ENCODE peak calls at places on chromosomes 4 and X, in six cellular contexts. One of them, this sample, is unnamed.

GRCh38 chr4:71184195-71184781 is 154.5 kb upstream of the SLC4A4 start:
- DNase-seq in SK-N-DZ: peak; percentile 26
- DNase-seq in Right ventricle myocardium inferior: no peak
- DNase-seq in testis: peak; percentile 75
- DNase-seq in hypothalamus: peak; percentile 10
- DNase-seq in neural progenitor cell: peak; percentile 70
- DNase-seq in this sample: no peak

GRCh38 chr4:173252024-173252935 is 81.9 kb downstream of the HMGB2 start:
- DNase-seq in SK-N-DZ: no peak
- DNase-seq in Right ventricle myocardium inferior: peak; percentile 74
- DNase-seq in testis: no peak
- DNase-seq in hypothalamus: no peak
- DNase-seq in neural progenitor cell: peak; percentile 42
- DNase-seq in this sample: no peak

GRCh38 chr4:125677665-125678307 is 363.0 kb downstream of the FAT4 start:
- DNase-seq in SK-N-DZ: peak; percentile 2
- DNase-seq in Right ventricle myocardium inferior: no peak
- DNase-seq in testis: no peak
- DNase-seq in hypothalamus: no peak
- DNase-seq in neural progenitor cell: no peak
- DNase-seq in this sample: no peak

GRCh38 chr4:6527259-6527658 is 47.7 kb upstream of the MAN2B2 start:
- DNase-seq in SK-N-DZ: no peak
- DNase-seq in Right ventricle myocardium inferior: no peak
- DNase-seq in testis: no peak
- DNase-seq in hypothalamus: no peak
- DNase-seq in neural progenitor cell: no peak
- DNase-seq in this sample: no peak

GRCh38 chr4:138035781-138036258 is 206.3 kb downstream of the SLC7A11 start:
- DNase-seq in SK-N-DZ: peak; percentile 9
- DNase-seq in Right ventricle myocardium inferior: no peak
- DNase-seq in testis: peak; percentile 22
- DNase-seq in hypothalamus: no peak
- DNase-seq in neural progenitor cell: peak; percentile 71
- DNase-seq in this sample: no peak

GRCh38 chrX:71636438-71637252 is 18.3 kb upstream of the CXCR3 start:
- DNase-seq in SK-N-DZ: no peak
- DNase-seq in Right ventricle myocardium inferior: no peak
- DNase-seq in testis: no peak
- DNase-seq in hypothalamus: peak; percentile 1
- DNase-seq in neural progenitor cell: no peak
- DNase-seq in this sample: no peak

GRCh38 chr4:186727149-186727976 is 3.7 kb upstream of the FAT1 start:
- DNase-seq in SK-N-DZ: no peak
- DNase-seq in Right ventricle myocardium inferior: no peak
- DNase-seq in testis: no peak
- DNase-seq in hypothalamus: no peak
- DNase-seq in neural progenitor cell: peak; percentile 58
- DNase-seq in this sample: no peak

GRCh38 chr4:38868055-38868965 is 704 bp downstream of the FAM114A1 start:
- DNase-seq in SK-N-DZ: peak; percentile 39
- DNase-seq in Right ventricle myocardium inferior: peak; percentile 75
- DNase-seq in testis: peak; percentile 64
- DNase-seq in hypothalamus: no peak
- DNase-seq in neural progenitor cell: peak; percentile 12
- DNase-seq in this sample: no peak

GRCh38 chrX:129773649-129774458 is 5.9 kb upstream of the SASH3 start:
- DNase-seq in SK-N-DZ: no peak
- DNase-seq in Right ventricle myocardium inferior: no peak
- DNase-seq in testis: no peak
- DNase-seq in hypothalamus: no peak
- DNase-seq in neural progenitor cell: peak; percentile 5
- DNase-seq in this sample: peak; percentile 33